ENCODE peak calls at places on chromosome 18, in four cellular contexts. X is GM23248, C is lower lobe of right lung, L is H9. P is an unnamed sample.

GRCh38 chr18:14074187-14074586 is 58.0 kb downstream of the ZNF519 start:
- DNase-seq in L (peak; percentile 72), C (no peak), X (no peak), P (no peak)

GRCh38 chr18:473687-474265 is 26.7 kb downstream of the COLEC12 start:
- DNase-seq in C (no peak), L (no peak), X (peak; percentile 41), P (no peak)

GRCh38 chr18:12046751-12047335 is 46.8 kb upstream of the ANKRD62 start:
- DNase-seq in X (no peak), L (no peak), C (no peak), P (no peak)

GRCh38 chr18:8380006-8380405 is 229.2 kb upstream of the RAB12 start:
- DNase-seq in C (no peak), X (no peak), L (no peak), P (no peak)

GRCh38 chr18:48979944-48980890 is 29.5 kb upstream of the SMAD7 start:
- DNase-seq in C (no peak), X (peak; percentile 34), L (peak; percentile 28), P (no peak)

GRCh38 chr18:23380817-23381216 is 72.3 kb upstream of the RIOK3 start:
- DNase-seq in L (no peak), C (no peak), X (no peak), P (no peak)

GRCh38 chr18:5865521-5865920 is 29.8 kb downstream of the TMEM200C start:
- DNase-seq in C (no peak), X (no peak), L (no peak), P (no peak)

GRCh38 chr18:76657911-76658475 is 163.0 kb upstream of the ZNF516 start:
- DNase-seq in X (no peak), C (no peak), L (no peak), P (no peak)

GRCh38 chr18:35642802-35643201 is 61.3 kb downstream of the GALNT1 start:
- DNase-seq in C (no peak), L (no peak), X (no peak), P (no peak)

GRCh38 chr18:8517276-8517675 is 92.0 kb upstream of the RAB12 start:
- DNase-seq in L (no peak), C (no peak), X (no peak), P (no peak)

GRCh38 chr18:22391571-22392359 is 25.9 kb downstream of the CTAGE1 start:
- DNase-seq in X (peak; percentile 95), C (no peak), L (no peak), P (no peak)

GRCh38 chr18:12679183-12679786 is 21.4 kb upstream of the SPIRE1 start:
- DNase-seq in L (no peak), C (peak; percentile 63), X (peak; percentile 65), P (no peak)

GRCh38 chr18:6015364-6015763 is 120.0 kb upstream of the TMEM200C start:
- DNase-seq in X (peak; percentile 10), L (no peak), C (no peak), P (no peak)

GRCh38 chr18:70931942-70932814 is 643.3 kb downstream of the SOCS6 start:
- DNase-seq in C (no peak), L (peak; percentile 34), X (peak; percentile 55), P (no peak)

GRCh38 chr18:63405986-63406385 is 16.3 kb downstream of the VPS4B start:
- DNase-seq in L (no peak), C (no peak), X (no peak), P (no peak)

GRCh38 chr18:8124232-8125146 is 484.7 kb upstream of the RAB12 start:
- DNase-seq in X (no peak), C (no peak), L (no peak), P (no peak)

GRCh38 chr18:65016631-65017371 is 734.0 kb upstream of the CDH7 start:
- DNase-seq in X (no peak), C (no peak), L (no peak), P (no peak)

GRCh38 chr18:35050004-35050623 is 8.9 kb downstream of the MAPRE2 start:
- DNase-seq in C (no peak), X (no peak), L (no peak), P (no peak)

GRCh38 chr18:22330508-22330907 is 87.2 kb downstream of the CTAGE1 start:
- DNase-seq in X (no peak), L (no peak), C (no peak), P (no peak)

GRCh38 chr18:8989855-8990254 is 112.6 kb upstream of the NDUFV2 start:
- DNase-seq in X (no peak), L (no peak), C (no peak), P (no peak)

GRCh38 chr18:48786621-48787522 is 163.9 kb downstream of the SMAD7 start:
- DNase-seq in C (peak; percentile 34), X (no peak), L (no peak), P (no peak)

GRCh38 chr18:37965572-37965970 is 400.0 kb upstream of the CELF4 start:
- DNase-seq in X (no peak), C (no peak), L (no peak), P (no peak)

GRCh38 chr18:77106331-77106730 is 26.3 kb downstream of the MBP start:
- DNase-seq in X (no peak), C (no peak), L (no peak), P (no peak)

GRCh38 chr18:64333584-64333983 is 184.7 kb upstream of the LINC00305 start:
- DNase-seq in X (no peak), L (no peak), C (no peak), P (no peak)

GRCh38 chr18:28125051-28125450 is 51.9 kb downstream of the CDH2 start:
- DNase-seq in X (no peak), L (no peak), C (no peak), P (no peak)

GRCh38 chr18:10081477-10081876 is 167.7 kb downstream of the VAPA start:
- DNase-seq in C (no peak), L (no peak), X (no peak), P (no peak)

GRCh38 chr18:56146565-56146964 is 491.8 kb downstream of the TXNL1 start:
- DNase-seq in C (no peak), X (peak; percentile 64), L (no peak), P (no peak)

GRCh38 chr18:40555914-40556313 is 1399.1 kb upstream of the PIK3C3 start:
- DNase-seq in X (peak; percentile 7), L (no peak), C (no peak), P (no peak)

GRCh38 chr18:55321268-55322175 is 266.5 kb downstream of the TCF4 start:
- DNase-seq in L (peak; percentile 85), X (peak; percentile 95), C (peak; percentile 91), P (peak; percentile 69)

GRCh38 chr18:67094123-67094522 is 422.4 kb downstream of the DSEL start:
- DNase-seq in C (no peak), X (no peak), L (no peak), P (no peak)

GRCh38 chr18:55290898-55291297 is 297.1 kb downstream of the TCF4 start:
- DNase-seq in X (peak; percentile 56), C (no peak), L (no peak), P (no peak)

GRCh38 chr18:35861367-35862114 is 110.9 kb upstream of the RMP24 start:
- DNase-seq in X (no peak), L (no peak), C (no peak), P (no peak)

GRCh38 chr18:45355944-45356520 is 259.2 kb upstream of the SLC14A2 start:
- DNase-seq in X (no peak), C (no peak), L (no peak), P (no peak)

GRCh38 chr18:45363258-45363657 is 252.0 kb upstream of the SLC14A2 start:
- DNase-seq in X (no peak), C (no peak), L (no peak), P (no peak)

GRCh38 chr18:45357681-45358470 is 257.4 kb upstream of the SLC14A2 start:
- DNase-seq in X (peak; percentile 58), C (no peak), L (no peak), P (no peak)

GRCh38 chr18:45361148-45361851 is 254.0 kb upstream of the SLC14A2 start:
- DNase-seq in L (no peak), C (no peak), X (peak; percentile 81), P (no peak)

DNA sequence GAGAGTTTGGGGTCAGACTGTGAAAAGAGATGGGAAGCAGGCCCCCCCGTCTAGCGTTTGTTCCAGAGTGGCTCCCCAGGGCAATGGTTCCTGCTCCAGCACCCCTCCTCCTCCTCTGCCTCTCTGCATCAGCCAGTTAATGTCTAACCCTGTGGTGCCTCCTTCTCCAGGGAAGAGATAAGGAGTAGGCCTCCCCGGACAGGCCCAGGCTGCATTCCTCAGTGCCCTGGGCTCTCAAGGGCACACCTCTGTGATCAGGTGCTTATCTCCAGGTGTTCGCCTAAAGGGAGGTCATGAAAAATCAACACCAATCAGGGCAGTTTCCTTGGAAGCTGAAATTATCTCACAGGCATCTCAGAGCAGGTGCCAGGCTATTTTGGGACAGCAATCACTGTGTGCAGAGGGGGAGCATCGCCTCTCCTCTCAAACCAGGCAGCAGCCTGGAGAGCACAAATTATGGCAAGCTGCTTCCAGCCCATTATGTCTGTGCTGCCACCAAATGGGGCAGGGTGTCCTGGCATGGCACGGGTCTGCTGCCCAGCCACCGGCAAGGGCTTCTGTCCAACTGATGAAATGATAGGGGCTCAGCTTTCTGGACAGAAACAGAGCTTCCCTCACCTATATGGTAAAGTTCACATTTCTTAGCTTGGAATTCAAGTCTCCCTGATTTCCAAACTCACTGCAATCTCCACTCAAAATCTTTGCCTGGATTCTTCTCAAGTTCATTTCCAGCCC is 255.8 kb upstream of the SLC14A2 start:
- DNase-seq in C (peak; percentile 52), X (no peak), L (no peak), P (no peak)
- H3K27ac ChIP-seq in C (no peak overlapping the region), X (no peak overlapping the region), L (no peak overlapping the region), P (no peak overlapping the region)

DNA sequence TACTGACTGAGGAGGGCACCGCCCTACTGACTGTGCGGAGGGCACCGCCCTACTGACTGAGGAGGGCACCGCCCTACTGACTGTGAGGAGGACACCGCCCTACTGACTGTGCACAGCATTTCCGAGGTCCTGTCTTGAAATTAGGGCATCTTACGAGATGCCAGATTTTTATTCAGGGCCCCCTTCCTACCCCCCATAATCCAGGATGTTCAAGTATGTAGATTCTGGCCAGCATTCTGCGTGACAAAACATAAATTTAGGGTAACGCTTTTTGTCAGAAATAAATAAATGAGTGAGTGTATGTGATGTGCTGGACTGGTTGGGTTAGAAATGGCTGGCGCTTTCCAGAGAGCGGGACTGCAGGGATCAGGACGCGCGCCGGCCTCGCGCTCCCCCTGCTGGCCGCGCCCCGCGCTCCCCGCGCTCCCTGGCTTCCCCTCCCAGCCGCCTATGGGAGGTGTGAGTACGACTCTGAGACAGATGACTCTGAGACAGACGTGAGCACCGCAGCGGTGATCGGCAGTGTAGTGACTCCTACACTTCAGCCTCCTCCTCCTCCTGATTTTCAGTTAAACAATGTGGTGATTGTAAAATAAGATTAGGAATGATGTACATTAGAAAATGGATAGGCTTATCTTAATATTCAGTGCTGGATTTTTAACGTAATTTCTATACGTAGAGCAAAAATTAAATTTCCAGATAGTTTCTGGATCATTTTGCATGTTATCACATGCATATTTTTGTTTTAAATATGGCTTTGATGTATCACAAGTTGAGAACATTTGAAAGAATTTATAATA is 149.2 kb upstream of the NFATC1 start:
- DNase-seq in L (peak; percentile 88), C (peak; percentile 67), X (peak; percentile 83), P (peak; percentile 85)
- H3K27ac ChIP-seq in L (no peak overlapping the region), C (no peak overlapping the region), X (no peak overlapping the region), P (no peak overlapping the region)

GRCh38 chr18:58871514-58872490 is 7.1 kb downstream of the ZNF532 start:
- DNase-seq in X (no peak), L (no peak), C (no peak), P (peak; percentile 31)
- H3K27ac ChIP-seq in X (peak overlapping the region; percentile 16), L (no peak overlapping the region), C (no peak overlapping the region), P (peak overlapping the region; percentile 67)

DNA sequence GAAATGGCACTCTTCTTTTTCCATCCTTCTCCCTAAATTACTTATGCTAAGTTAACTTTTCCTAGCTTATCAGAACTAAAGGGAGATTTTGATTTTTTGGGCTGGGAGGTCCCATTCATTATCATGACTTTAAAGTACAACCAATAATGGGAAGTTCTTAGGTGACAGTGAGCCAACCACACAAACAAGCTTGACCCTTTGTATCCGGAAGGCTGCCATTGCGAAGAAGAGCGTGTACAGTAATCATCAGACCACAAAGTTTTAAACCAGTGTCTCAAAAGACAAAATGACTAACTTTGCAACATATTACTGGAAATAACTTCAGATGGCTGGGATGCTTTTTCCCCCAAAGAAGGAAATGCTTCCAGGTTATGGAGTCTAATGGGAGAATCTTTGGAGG is 298.1 kb downstream of the TGIF1 start:
- DNase-seq in L (no peak), X (no peak), C (no peak), P (no peak)
- H3K27ac ChIP-seq in L (no peak overlapping the region), X (no peak overlapping the region), C (no peak overlapping the region), P (no peak overlapping the region)

P was measured in caudate nucleus.